ENCODE peak calls at places on chromosomes 3 and 15, in four cellular contexts. W, I, G and L are unnamed samples.

GRCh38 chr3:142081178-142081577 is 68.2 kb downstream of the TFDP2 start:
- DNase-seq in W (no peak), I (no peak), G (no peak), L (no peak)

GRCh38 chr3:52405601-52406115 is 39.2 kb downstream of the SEMA3G start:
- DNase-seq in W (no peak), I (no peak), G (no peak), L (no peak)

GRCh38 chr3:47421741-47422649 is 41.2 kb downstream of the PTPN23 start:
- DNase-seq in W (no peak), I (peak; percentile 55), G (no peak), L (no peak)

GRCh38 chr15:66648588-66648987 is 53.4 kb upstream of the SMAD6 start:
- DNase-seq in W (no peak), I (no peak), G (no peak), L (no peak)

GRCh38 chr15:40754574-40754882 is 526 bp downstream of the RMDN3 start:
- DNase-seq in W (no peak), I (peak; percentile 66), G (no peak), L (peak; percentile 16)

GRCh38 chr3:8532251-8532831 is 30.7 kb downstream of the LMCD1 start:
- DNase-seq in W (no peak), I (peak; percentile 92), G (no peak), L (no peak)

GRCh38 chr3:129794319-129795201 is 99.0 kb downstream of the TMCC1 start:
- DNase-seq in W (no peak), I (peak; percentile 53), G (no peak), L (no peak)

GRCh38 chr15:93138681-93139080 is 49.7 kb upstream of the RGMA start:
- DNase-seq in W (no peak), I (no peak), G (no peak), L (no peak)

GRCh38 chr3:36937492-36937891 is 7.4 kb downstream of the TRANK1 start:
- DNase-seq in W (no peak), I (no peak), G (no peak), L (no peak)

GRCh38 chr3:111979689-111980025 is 831 bp downstream of the ABHD10 start:
- DNase-seq in W (no peak), I (peak; percentile 64), G (no peak), L (no peak)